ENCODE peak calls at places on chromosomes 11 and 22, in six cellular contexts. One of them, this sample, is unnamed.

GRCh38 chr11:116725434-116726221 is 47.2 kb downstream of the BUD13 start:
- DNase-seq in CD8-positive, alpha-beta T cell: no peak
- DNase-seq in heart left ventricle: no peak
- DNase-seq in endothelial cell of umbilical vein: no peak
- DNase-seq in left ventricle myocardium inferior: no peak
- DNase-seq in sigmoid colon: no peak
- DNase-seq in this sample: peak; percentile 80

GRCh38 chr11:120718171-120718570 is 206.6 kb downstream of the GRIK4 start:
- DNase-seq in CD8-positive, alpha-beta T cell: no peak
- DNase-seq in heart left ventricle: no peak
- DNase-seq in endothelial cell of umbilical vein: no peak
- DNase-seq in left ventricle myocardium inferior: no peak
- DNase-seq in sigmoid colon: no peak
- DNase-seq in this sample: no peak

GRCh38 chr11:61505640-61506155 is 2.9 kb upstream of the LRRC10B start:
- DNase-seq in CD8-positive, alpha-beta T cell: no peak
- DNase-seq in heart left ventricle: no peak
- DNase-seq in endothelial cell of umbilical vein: no peak
- DNase-seq in left ventricle myocardium inferior: no peak
- DNase-seq in sigmoid colon: no peak
- DNase-seq in this sample: no peak

GRCh38 chr22:35514366-35514765 is 26.3 kb upstream of the RASD2 start:
- DNase-seq in CD8-positive, alpha-beta T cell: no peak
- DNase-seq in heart left ventricle: no peak
- DNase-seq in endothelial cell of umbilical vein: no peak
- DNase-seq in left ventricle myocardium inferior: no peak
- DNase-seq in sigmoid colon: no peak
- DNase-seq in this sample: no peak

GRCh38 chr11:95138448-95138847 is 48.8 kb downstream of the ENDOD1 start:
- DNase-seq in CD8-positive, alpha-beta T cell: no peak
- DNase-seq in heart left ventricle: no peak
- DNase-seq in endothelial cell of umbilical vein: peak; percentile 42
- DNase-seq in left ventricle myocardium inferior: no peak
- DNase-seq in sigmoid colon: no peak
- DNase-seq in this sample: no peak

GRCh38 chr11:109208116-109208515 is 213.9 kb upstream of the C11orf87 start:
- DNase-seq in CD8-positive, alpha-beta T cell: no peak
- DNase-seq in heart left ventricle: no peak
- DNase-seq in endothelial cell of umbilical vein: no peak
- DNase-seq in left ventricle myocardium inferior: no peak
- DNase-seq in sigmoid colon: no peak
- DNase-seq in this sample: no peak

GRCh38 chr11:111698852-111699559 is 67.2 kb downstream of the PPP2R1B start:
- DNase-seq in CD8-positive, alpha-beta T cell: no peak
- DNase-seq in heart left ventricle: no peak
- DNase-seq in endothelial cell of umbilical vein: no peak
- DNase-seq in left ventricle myocardium inferior: no peak
- DNase-seq in sigmoid colon: no peak
- DNase-seq in this sample: no peak

GRCh38 chr11:100791103-100791502 is 104.0 kb downstream of the ARHGAP42 start:
- DNase-seq in CD8-positive, alpha-beta T cell: no peak
- DNase-seq in heart left ventricle: no peak
- DNase-seq in endothelial cell of umbilical vein: no peak
- DNase-seq in left ventricle myocardium inferior: no peak
- DNase-seq in sigmoid colon: no peak
- DNase-seq in this sample: no peak

GRCh38 chr11:93080146-93080759 is 110.8 kb downstream of the MTNR1B start:
- DNase-seq in CD8-positive, alpha-beta T cell: no peak
- DNase-seq in heart left ventricle: no peak
- DNase-seq in endothelial cell of umbilical vein: no peak
- DNase-seq in left ventricle myocardium inferior: no peak
- DNase-seq in sigmoid colon: no peak
- DNase-seq in this sample: no peak

GRCh38 chr11:117950320-117950719 is 21.1 kb upstream of the TMPRSS13 start:
- DNase-seq in CD8-positive, alpha-beta T cell: peak; percentile 57
- DNase-seq in heart left ventricle: no peak
- DNase-seq in endothelial cell of umbilical vein: no peak
- DNase-seq in left ventricle myocardium inferior: no peak
- DNase-seq in sigmoid colon: no peak
- DNase-seq in this sample: no peak

GRCh38 chr22:25745341-25746011 is 3.5 kb downstream of the MYO18B start:
- DNase-seq in CD8-positive, alpha-beta T cell: no peak
- DNase-seq in heart left ventricle: no peak
- DNase-seq in endothelial cell of umbilical vein: no peak
- DNase-seq in left ventricle myocardium inferior: no peak
- DNase-seq in sigmoid colon: peak; percentile 12
- DNase-seq in this sample: no peak

GRCh38 chr22:25746012-25746373 is 4.0 kb downstream of the MYO18B start:
- DNase-seq in CD8-positive, alpha-beta T cell: no peak
- DNase-seq in heart left ventricle: no peak
- DNase-seq in endothelial cell of umbilical vein: peak; percentile 73
- DNase-seq in left ventricle myocardium inferior: no peak
- DNase-seq in sigmoid colon: no peak
- DNase-seq in this sample: no peak

GRCh38 chr22:25748704-25749103 is 6.7 kb downstream of the MYO18B start:
- DNase-seq in CD8-positive, alpha-beta T cell: no peak
- DNase-seq in heart left ventricle: no peak
- DNase-seq in endothelial cell of umbilical vein: no peak
- DNase-seq in left ventricle myocardium inferior: no peak
- DNase-seq in sigmoid colon: no peak
- DNase-seq in this sample: peak; percentile 0

GRCh38 chr22:25748140-25748539 is 6.2 kb downstream of the MYO18B start:
- DNase-seq in CD8-positive, alpha-beta T cell: no peak
- DNase-seq in heart left ventricle: no peak
- DNase-seq in endothelial cell of umbilical vein: no peak
- DNase-seq in left ventricle myocardium inferior: no peak
- DNase-seq in sigmoid colon: no peak
- DNase-seq in this sample: no peak

DNA sequence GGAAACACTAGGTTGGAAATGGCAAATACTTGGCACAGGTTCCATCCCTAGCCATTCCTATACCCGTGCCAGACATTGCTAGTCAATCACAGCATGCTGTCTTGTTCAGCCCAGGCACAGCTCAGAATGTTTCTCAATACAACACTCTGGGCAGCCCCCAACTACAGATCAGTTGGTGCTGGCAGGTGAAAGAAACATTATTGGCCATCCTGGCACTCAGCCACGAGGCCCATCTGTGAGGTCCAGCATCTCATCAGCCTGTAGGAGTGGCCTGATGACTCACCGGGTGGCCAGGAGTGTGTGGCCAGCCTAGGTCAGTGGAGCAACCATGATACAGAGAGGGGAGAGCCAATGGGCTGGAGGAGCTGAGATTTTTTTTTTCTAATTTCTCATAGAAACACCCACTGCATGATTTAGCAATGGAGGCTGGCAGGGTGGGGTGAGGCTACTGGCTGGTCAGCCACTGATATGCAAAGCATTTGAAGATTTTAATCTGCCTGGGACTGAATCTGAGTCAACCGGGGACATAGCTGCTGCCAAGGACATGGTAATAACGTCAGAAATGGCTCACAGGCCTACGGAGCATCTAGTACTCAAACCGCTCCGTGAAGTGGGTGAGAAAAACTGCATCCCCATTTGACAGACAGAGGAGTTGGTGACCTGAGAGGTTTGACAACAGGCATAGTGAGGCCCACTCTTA is 5.4 kb downstream of the MYO18B start:
- DNase-seq in CD8-positive, alpha-beta T cell: no peak
- DNase-seq in heart left ventricle: peak; percentile 81
- DNase-seq in endothelial cell of umbilical vein: peak; percentile 88
- DNase-seq in left ventricle myocardium inferior: no peak
- DNase-seq in sigmoid colon: no peak
- DNase-seq in this sample: peak; percentile 91
- H3K27ac ChIP-seq in CD8-positive, alpha-beta T cell: no peak overlapping the region
- H3K27ac ChIP-seq in heart left ventricle: peak overlapping the region; percentile 57
- H3K27ac ChIP-seq in endothelial cell of umbilical vein: peak overlapping the region; percentile 88
- H3K27ac ChIP-seq in left ventricle myocardium inferior: peak overlapping the region; percentile 74
- H3K27ac ChIP-seq in sigmoid colon: no peak overlapping the region
- H3K27ac ChIP-seq in this sample: peak overlapping the region; percentile 68

DNA sequence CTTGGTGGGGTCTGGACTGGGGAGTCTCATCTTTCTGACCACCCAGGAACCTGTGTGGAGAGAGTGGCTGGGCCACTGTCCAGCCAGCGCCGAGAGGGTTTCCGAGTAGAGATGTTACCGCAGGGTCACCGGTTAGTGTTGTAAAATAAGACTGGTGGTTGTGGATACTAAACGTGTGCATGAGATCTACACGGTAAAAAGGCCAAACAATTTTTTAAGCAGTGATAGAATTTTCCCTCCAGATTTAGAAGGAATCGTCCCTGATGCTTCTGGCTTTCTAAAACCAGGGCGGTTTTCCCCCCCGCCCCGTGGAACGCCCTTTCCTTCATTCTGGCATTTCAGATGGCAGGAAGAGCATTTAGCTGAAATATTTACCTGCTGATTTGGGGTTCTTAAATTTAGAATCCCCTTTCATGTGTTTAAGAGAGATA is 72.6 kb upstream of the PPARA start:
- DNase-seq in CD8-positive, alpha-beta T cell: no peak
- DNase-seq in heart left ventricle: peak; percentile 47
- DNase-seq in endothelial cell of umbilical vein: no peak
- DNase-seq in left ventricle myocardium inferior: peak; percentile 21
- DNase-seq in sigmoid colon: peak; percentile 80
- DNase-seq in this sample: peak; percentile 52
- H3K4me1 ChIP-seq in CD8-positive, alpha-beta T cell: peaks cover 12% of the 10 kb centered on the region
- H3K4me1 ChIP-seq in heart left ventricle: peaks cover 87% of the 10 kb centered on the region
- H3K4me1 ChIP-seq in endothelial cell of umbilical vein: peaks cover 45% of the 10 kb centered on the region
- H3K4me1 ChIP-seq in left ventricle myocardium inferior: peaks cover 100% of the 10 kb centered on the region
- H3K4me1 ChIP-seq in sigmoid colon: peaks cover 90% of the 10 kb centered on the region
- H3K4me1 ChIP-seq in this sample: no peaks in the 10 kb centered on the region

GRCh38 chr22:42645938-42646568 is 3.1 kb downstream of the CYB5R3 start:
- DNase-seq in CD8-positive, alpha-beta T cell: no peak
- DNase-seq in heart left ventricle: no peak
- DNase-seq in endothelial cell of umbilical vein: no peak
- DNase-seq in left ventricle myocardium inferior: no peak
- DNase-seq in sigmoid colon: no peak
- DNase-seq in this sample: no peak

GRCh38 chr22:42643632-42644421 is 3.4 kb upstream of the ATP5MGL start:
- DNase-seq in CD8-positive, alpha-beta T cell: no peak
- DNase-seq in heart left ventricle: no peak
- DNase-seq in endothelial cell of umbilical vein: no peak
- DNase-seq in left ventricle myocardium inferior: no peak
- DNase-seq in sigmoid colon: no peak
- DNase-seq in this sample: no peak

GRCh38 chr22:42642801-42643631 is 2.6 kb upstream of the ATP5MGL start:
- DNase-seq in CD8-positive, alpha-beta T cell: no peak
- DNase-seq in heart left ventricle: no peak
- DNase-seq in endothelial cell of umbilical vein: no peak
- DNase-seq in left ventricle myocardium inferior: no peak
- DNase-seq in sigmoid colon: no peak
- DNase-seq in this sample: no peak

GRCh38 chr22:42645341-42645937 is 3.8 kb downstream of the CYB5R3 start:
- DNase-seq in CD8-positive, alpha-beta T cell: no peak
- DNase-seq in heart left ventricle: no peak
- DNase-seq in endothelial cell of umbilical vein: peak; percentile 24
- DNase-seq in left ventricle myocardium inferior: peak; percentile 42
- DNase-seq in sigmoid colon: no peak
- DNase-seq in this sample: no peak

GRCh38 chr22:42644422-42645340 is 4.3 kb upstream of the ATP5MGL start:
- DNase-seq in CD8-positive, alpha-beta T cell: no peak
- DNase-seq in heart left ventricle: peak; percentile 65
- DNase-seq in endothelial cell of umbilical vein: peak; percentile 75
- DNase-seq in left ventricle myocardium inferior: peak; percentile 67
- DNase-seq in sigmoid colon: peak; percentile 87
- DNase-seq in this sample: peak; percentile 86
- H3K27ac ChIP-seq in CD8-positive, alpha-beta T cell: no peak overlapping the region
- H3K27ac ChIP-seq in heart left ventricle: peak overlapping the region; percentile 92
- H3K27ac ChIP-seq in endothelial cell of umbilical vein: peak overlapping the region; percentile 25
- H3K27ac ChIP-seq in left ventricle myocardium inferior: peak overlapping the region; percentile 94
- H3K27ac ChIP-seq in sigmoid colon: peak overlapping the region; percentile 96
- H3K27ac ChIP-seq in this sample: peak overlapping the region; percentile 34

DNA sequence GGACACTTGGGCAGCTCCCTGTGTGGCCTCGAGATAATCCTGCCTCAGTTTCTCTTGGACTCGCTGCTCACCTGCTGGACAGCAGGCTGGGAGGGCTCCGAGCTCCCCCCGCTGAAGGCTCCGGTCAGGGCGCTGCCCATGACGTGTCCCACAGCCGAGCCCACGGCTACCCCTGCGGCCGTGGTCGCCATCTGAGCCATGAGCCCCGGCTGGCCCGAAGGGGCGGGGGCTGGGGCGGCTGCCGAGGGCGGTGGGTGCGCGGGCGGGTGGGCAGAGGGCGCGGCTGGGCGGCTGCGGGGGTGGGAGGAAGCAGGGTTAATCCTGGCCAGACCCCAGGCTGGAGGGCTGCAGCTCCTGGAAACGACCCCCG is 484 bp downstream of the CHCHD10 start:
- DNase-seq in CD8-positive, alpha-beta T cell: no peak
- DNase-seq in heart left ventricle: no peak
- DNase-seq in endothelial cell of umbilical vein: no peak
- DNase-seq in left ventricle myocardium inferior: no peak
- DNase-seq in sigmoid colon: no peak
- DNase-seq in this sample: no peak
- H3K4me1 ChIP-seq in CD8-positive, alpha-beta T cell: peaks cover 66% of the 10 kb centered on the region
- H3K4me1 ChIP-seq in heart left ventricle: peaks cover 52% of the 10 kb centered on the region
- H3K4me1 ChIP-seq in endothelial cell of umbilical vein: peaks cover 26% of the 10 kb centered on the region
- H3K4me1 ChIP-seq in left ventricle myocardium inferior: peaks cover 83% of the 10 kb centered on the region
- H3K4me1 ChIP-seq in sigmoid colon: peaks cover 83% of the 10 kb centered on the region
- H3K4me1 ChIP-seq in this sample: no peaks in the 10 kb centered on the region

DNA sequence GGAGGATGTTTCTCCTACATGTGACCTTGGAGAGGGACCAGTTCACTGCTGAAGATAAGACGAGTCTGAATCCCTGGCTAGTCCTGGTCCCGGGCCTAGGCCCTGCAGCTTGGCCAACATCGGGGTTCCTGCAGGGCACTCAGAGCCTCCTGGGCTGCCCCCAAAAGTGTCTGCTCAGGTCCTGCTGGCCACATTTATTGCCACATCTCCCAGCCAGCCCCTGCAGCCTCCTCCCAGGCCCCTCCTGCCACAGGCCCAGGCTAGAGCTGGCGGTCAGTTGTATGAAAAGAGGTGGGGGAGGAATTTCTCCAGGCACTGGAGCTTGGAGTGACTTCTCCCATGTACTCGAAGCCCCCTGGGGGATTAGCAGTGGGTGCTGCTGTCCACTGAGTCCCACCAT is 56.5 kb upstream of the PPARA start:
- DNase-seq in CD8-positive, alpha-beta T cell: no peak
- DNase-seq in heart left ventricle: no peak
- DNase-seq in endothelial cell of umbilical vein: no peak
- DNase-seq in left ventricle myocardium inferior: no peak
- DNase-seq in sigmoid colon: no peak
- DNase-seq in this sample: no peak
- H3K27ac ChIP-seq in CD8-positive, alpha-beta T cell: no peak overlapping the region
- H3K27ac ChIP-seq in heart left ventricle: peak overlapping the region; percentile 41
- H3K27ac ChIP-seq in endothelial cell of umbilical vein: no peak overlapping the region
- H3K27ac ChIP-seq in left ventricle myocardium inferior: peak overlapping the region; percentile 100
- H3K27ac ChIP-seq in sigmoid colon: peak overlapping the region; percentile 96
- H3K27ac ChIP-seq in this sample: peak overlapping the region; percentile 20